ENCODE peak calls at places on chromosomes 2 and 18, in four cellular contexts. X is C1 segment of cervical spinal cord; D is T47D; M is activated CD4-positive, alpha-beta T cell treated with anti-CD3 and anti-CD28 coated beads, Interleukin-2, amount 10 ng/mL, durations not matched to agents 7 days and 5 days. C is an unnamed sample.

GRCh38 chr18:39313992-39314391 is 1748.4 kb upstream of the CELF4 start:
- DNase-seq in X (no peak), D (no peak), M (no peak), C (no peak)

GRCh38 chr2:231684314-231685223 is 23.8 kb upstream of the PTMA start:
- DNase-seq in X (peak; percentile 63), D (no peak), M (no peak), C (no peak)

GRCh38 chr18:74395006-74395405 is 62.1 kb downstream of the DIPK1C start:
- DNase-seq in X (no peak), D (no peak), M (no peak), C (no peak)

GRCh38 chr18:36127866-36128845 is 984 bp downstream of the SLC39A6 start:
- DNase-seq in X (no peak), D (no peak), M (no peak), C (no peak)

GRCh38 chr2:159613515-159614336 is 2.6 kb downstream of the BAZ2B start:
- DNase-seq in X (no peak), D (no peak), M (no peak), C (no peak)

GRCh38 chr2:159680692-159681091 is 31.6 kb upstream of the MARCHF7 start:
- DNase-seq in X (no peak), D (no peak), M (no peak), C (no peak)

GRCh38 chr18:77761332-77761731 is 511.7 kb downstream of the GALR1 start:
- DNase-seq in X (no peak), D (no peak), M (no peak), C (no peak)

GRCh38 chr2:107595749-107596148 is 230.9 kb upstream of the RGPD4 start:
- DNase-seq in X (no peak), D (no peak), M (no peak), C (no peak)

GRCh38 chr2:233373316-233373715 is 19.0 kb downstream of the DGKD start:
- DNase-seq in X (no peak), D (no peak), M (no peak), C (no peak)

C was measured in tibial nerve.